ENCODE peak calls at places on chromosome 6, in seven cellular contexts. V, A, M, Y, H, F and I are unnamed samples.

GRCh38 chr6:15534970-15535369 is 127.9 kb downstream of the DTNBP1 start:
- DNase-seq in V (no peak), A (no peak), M (no peak), Y (no peak), H (no peak), F (no peak), I (no peak)

GRCh38 chr6:43911625-43912577 is 141.9 kb downstream of the VEGFA start:
- DNase-seq in V (no peak), A (no peak), M (no peak), Y (no peak), H (no peak), F (no peak), I (no peak)

GRCh38 chr6:10383312-10384063 is 31.4 kb downstream of the TFAP2A start:
- DNase-seq in V (no peak), A (no peak), M (peak; percentile 41), Y (no peak), H (no peak), F (no peak), I (no peak)

GRCh38 chr6:36780517-36781210 is 58.6 kb downstream of the CPNE5 start:
- DNase-seq in V (no peak), A (peak; percentile 26), M (peak; percentile 11), Y (no peak), H (no peak), F (no peak), I (peak; percentile 50)

GRCh38 chr6:113065606-113066005 is 718.5 kb downstream of the RFPL4B start:
- DNase-seq in V (peak; percentile 30), A (no peak), M (no peak), Y (peak; percentile 37), H (peak; percentile 77), F (peak; percentile 29), I (no peak)

GRCh38 chr6:39184906-39185580 is 44.2 kb downstream of the KCNK5 start:
- DNase-seq in V (no peak), A (no peak), M (peak; percentile 54), Y (no peak), H (no peak), F (no peak), I (no peak)

GRCh38 chr6:68967549-68968300 is 332.6 kb downstream of the ADGRB3 start:
- DNase-seq in V (peak; percentile 81), A (peak; percentile 67), M (peak; percentile 17), Y (peak; percentile 56), H (peak; percentile 26), F (peak; percentile 63), I (peak; percentile 56)

GRCh38 chr6:169622618-169623017 is 79.2 kb downstream of the WDR27 start:
- DNase-seq in V (no peak), A (no peak), M (peak; percentile 29), Y (peak; percentile 15), H (peak; percentile 19), F (no peak), I (no peak)

GRCh38 chr6:106253194-106253593 is 72.4 kb downstream of the ATG5 start:
- DNase-seq in V (peak; percentile 93), A (no peak), M (peak; percentile 85), Y (peak; percentile 51), H (peak; percentile 95), F (no peak), I (no peak)

DNA sequence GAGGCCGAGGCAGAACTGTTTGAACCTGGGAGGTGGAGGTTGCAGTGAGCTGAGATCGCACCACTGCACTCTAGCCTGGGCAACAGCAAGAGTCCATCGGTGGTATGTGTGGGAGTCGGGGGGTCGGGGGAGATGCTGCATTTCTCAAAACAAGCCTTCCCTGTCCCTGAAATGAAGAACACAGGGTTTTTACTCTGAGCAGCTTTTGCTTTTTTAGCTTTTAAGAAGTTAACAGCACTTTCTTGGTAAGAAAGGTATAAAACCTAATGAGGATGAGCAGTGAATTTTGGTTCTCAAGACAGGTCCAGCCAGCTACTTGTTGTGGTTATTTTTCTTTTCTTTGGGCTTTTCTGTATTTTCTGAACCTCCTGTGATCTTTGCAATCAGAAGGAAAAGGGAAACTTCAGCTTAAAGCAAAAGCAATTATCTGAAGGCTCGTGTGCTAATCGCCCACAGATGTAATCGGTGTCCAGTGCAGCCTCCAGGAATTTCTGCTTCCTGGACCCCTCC is 3.7 kb downstream of the RPL10A start:
- DNase-seq in V (no peak), A (no peak), M (no peak), Y (no peak), H (no peak), F (no peak), I (no peak)
- H3K4me1 ChIP-seq in V (peaks cover 21% of the 10 kb centered on the region), A (peaks cover 38% of the 10 kb centered on the region), M (peaks cover 19% of the 10 kb centered on the region), Y (peaks cover 19% of the 10 kb centered on the region), H (peaks cover 13% of the 10 kb centered on the region), F (peaks cover 21% of the 10 kb centered on the region), I (peaks cover 32% of the 10 kb centered on the region)

DNA sequence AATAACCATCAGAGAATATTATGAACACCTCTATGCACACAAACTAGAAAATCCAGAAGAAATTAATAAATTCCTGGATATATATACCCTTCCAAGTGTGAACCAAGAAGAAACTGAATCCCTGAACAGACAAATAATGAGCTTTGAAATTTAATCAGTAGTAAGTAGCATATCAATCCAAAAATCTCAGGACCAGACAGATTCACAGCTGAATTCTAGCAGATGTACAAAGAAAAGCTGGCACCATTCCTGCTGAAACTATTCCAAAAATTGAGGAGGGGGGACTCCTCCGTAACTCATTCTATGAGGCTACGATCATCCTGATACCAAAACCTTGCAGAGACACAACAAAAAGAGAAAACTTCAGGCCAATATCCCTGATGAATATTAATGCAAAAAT is 67.0 kb upstream of the PDE7B start:
- DNase-seq in V (no peak), A (no peak), M (no peak), Y (no peak), H (no peak), F (no peak), I (no peak)
- H3K4me2 ChIP-seq in V (no peak overlapping the region), A (no peak overlapping the region), M (no peak overlapping the region), Y (no peak overlapping the region), H (no peak overlapping the region), F (no peak overlapping the region), I (no peak overlapping the region)

GRCh38 chr6:158068156-158068892 is 86.7 kb downstream of the SYNJ2 start:
- DNase-seq in V (no peak), A (no peak), M (no peak), Y (no peak), H (no peak), F (no peak), I (no peak)
- H3K36me3 ChIP-seq in V (peaks cover 14% of the 10 kb centered on the region), A (no peaks in the 10 kb centered on the region), M (peaks cover 5% of the 10 kb centered on the region), Y (peaks cover 84% of the 10 kb centered on the region), H (peaks cover 43% of the 10 kb centered on the region), F (no peaks in the 10 kb centered on the region), I (peaks cover 70% of the 10 kb centered on the region)

GRCh38 chr6:111989743-111990142 is 64.2 kb upstream of the CCN6 start:
- DNase-seq in V (no peak), A (peak; percentile 65), M (no peak), Y (no peak), H (no peak), F (no peak), I (no peak)

GRCh38 chr6:111988926-111989325 is 65.0 kb upstream of the CCN6 start:
- DNase-seq in V (no peak), A (no peak), M (no peak), Y (no peak), H (no peak), F (no peak), I (no peak)

GRCh38 chr6:111992851-111993250 is 61.1 kb upstream of the CCN6 start:
- DNase-seq in V (peak; percentile 36), A (no peak), M (peak; percentile 81), Y (no peak), H (no peak), F (no peak), I (peak; percentile 79)

GRCh38 chr6:111987295-111987694 is 66.6 kb upstream of the CCN6 start:
- DNase-seq in V (no peak), A (no peak), M (peak; percentile 87), Y (no peak), H (peak; percentile 33), F (no peak), I (no peak)

DNA sequence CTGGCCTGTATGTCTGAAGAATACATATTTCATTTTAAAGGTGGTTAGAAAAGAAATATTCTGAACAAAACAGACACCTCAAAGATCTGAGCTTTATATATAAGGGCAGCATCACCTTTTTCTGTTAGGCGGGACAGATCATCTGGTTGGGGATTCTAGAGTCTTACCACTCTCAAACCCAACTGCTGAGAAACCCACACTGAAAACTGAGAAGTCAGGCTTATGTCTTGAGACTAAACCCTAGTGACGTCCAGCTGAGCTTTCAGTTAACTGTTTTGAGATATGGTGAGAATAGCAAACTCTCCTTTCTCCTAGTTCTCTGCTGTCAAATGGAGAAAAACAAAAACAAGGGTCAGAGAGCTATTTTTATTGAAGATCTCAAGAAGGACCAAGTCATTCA is 63.7 kb upstream of the CCN6 start:
- DNase-seq in V (no peak), A (no peak), M (no peak), Y (no peak), H (no peak), F (no peak), I (no peak)
- H3K4me1 ChIP-seq in V (peaks cover 20% of the 10 kb centered on the region), A (peaks cover 17% of the 10 kb centered on the region), M (peaks cover 53% of the 10 kb centered on the region), Y (peaks cover 3% of the 10 kb centered on the region), H (peaks cover 3% of the 10 kb centered on the region), F (no peaks in the 10 kb centered on the region), I (peaks cover 44% of the 10 kb centered on the region)

DNA sequence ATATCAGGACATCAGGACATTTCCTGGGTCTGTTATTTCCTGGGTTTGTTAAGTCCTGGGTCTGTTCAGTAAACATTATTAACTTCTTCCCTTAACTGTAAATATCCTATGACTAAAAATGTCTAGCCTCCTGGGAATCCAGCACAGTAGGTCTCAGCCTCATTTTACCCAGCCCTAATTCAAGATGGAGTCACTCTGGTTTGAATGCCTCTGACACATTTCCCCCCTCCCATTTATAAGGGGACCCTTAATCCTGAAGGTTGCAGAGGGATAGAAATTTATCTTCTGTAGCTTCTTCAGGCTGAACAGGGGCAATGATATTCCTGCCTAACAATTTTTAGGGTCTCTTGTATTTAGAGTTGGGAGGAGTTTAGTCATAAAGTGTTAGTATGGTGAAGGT is 21.8 kb downstream of the RNF182 start:
- DNase-seq in V (no peak), A (no peak), M (no peak), Y (no peak), H (no peak), F (no peak), I (no peak)
- H3K4me2 ChIP-seq in V (no peak overlapping the region), A (no peak overlapping the region), M (no peak overlapping the region), Y (no peak overlapping the region), H (no peak overlapping the region), F (no peak overlapping the region), I (no peak overlapping the region)